ENCODE peak calls at places on chromosomes 13 and 19, in four cellular contexts. One of them, this sample, is unnamed.

GRCh38 chr19:18469245-18470107 is 31.5 kb upstream of the ISYNA1 start:
- DNase-seq in activated T-cell treated with anti-CD3 and anti-CD28 coated beads, Interleukin-2, amount 50 U/mL, for 1 hour: peak; percentile 69
- DNase-seq in activated naive CD4-positive, alpha-beta T cell: peak; percentile 27
- DNase-seq in AG04450: no peak
- DNase-seq in this sample: peak; percentile 80

GRCh38 chr13:49421391-49421790 is 22.5 kb downstream of the CAB39L start:
- DNase-seq in activated naive CD4-positive, alpha-beta T cell: no peak
- DNase-seq in activated T-cell treated with anti-CD3 and anti-CD28 coated beads, Interleukin-2, amount 50 U/mL, for 1 hour: peak; percentile 24
- DNase-seq in AG04450: no peak
- DNase-seq in this sample: no peak

GRCh38 chr19:6088677-6089063 is 21.6 kb downstream of the RFX2 start:
- DNase-seq in activated naive CD4-positive, alpha-beta T cell: no peak
- DNase-seq in AG04450: no peak
- DNase-seq in activated T-cell treated with anti-CD3 and anti-CD28 coated beads, Interleukin-2, amount 50 U/mL, for 1 hour: no peak
- DNase-seq in this sample: no peak

GRCh38 chr19:13764101-13764807 is at the start of gene MRI1:
- DNase-seq in activated naive CD4-positive, alpha-beta T cell: peak; percentile 20
- DNase-seq in activated T-cell treated with anti-CD3 and anti-CD28 coated beads, Interleukin-2, amount 50 U/mL, for 1 hour: peak; percentile 78
- DNase-seq in AG04450: no peak
- DNase-seq in this sample: peak; percentile 80

GRCh38 chr19:42528354-42529247 is at the start of gene CEACAM1:
- DNase-seq in AG04450: no peak
- DNase-seq in activated naive CD4-positive, alpha-beta T cell: peak; percentile 21
- DNase-seq in activated T-cell treated with anti-CD3 and anti-CD28 coated beads, Interleukin-2, amount 50 U/mL, for 1 hour: peak; percentile 49
- DNase-seq in this sample: no peak

GRCh38 chr19:9054768-9055167 is 32.1 kb upstream of the OR1M1 start:
- DNase-seq in activated T-cell treated with anti-CD3 and anti-CD28 coated beads, Interleukin-2, amount 50 U/mL, for 1 hour: no peak
- DNase-seq in AG04450: no peak
- DNase-seq in activated naive CD4-positive, alpha-beta T cell: no peak
- DNase-seq in this sample: no peak

GRCh38 chr19:19866599-19867248 is 1.0 kb downstream of the ZNF253 start:
- DNase-seq in AG04450: no peak
- DNase-seq in activated T-cell treated with anti-CD3 and anti-CD28 coated beads, Interleukin-2, amount 50 U/mL, for 1 hour: peak; percentile 58
- DNase-seq in activated naive CD4-positive, alpha-beta T cell: peak; percentile 25
- DNase-seq in this sample: peak; percentile 79

GRCh38 chr19:50820549-50821247 is 2.9 kb downstream of the KLK1 start:
- DNase-seq in activated T-cell treated with anti-CD3 and anti-CD28 coated beads, Interleukin-2, amount 50 U/mL, for 1 hour: no peak
- DNase-seq in activated naive CD4-positive, alpha-beta T cell: no peak
- DNase-seq in AG04450: no peak
- DNase-seq in this sample: no peak

GRCh38 chr13:80047406-80047805 is 293.5 kb downstream of the SPRY2 start:
- DNase-seq in activated T-cell treated with anti-CD3 and anti-CD28 coated beads, Interleukin-2, amount 50 U/mL, for 1 hour: no peak
- DNase-seq in AG04450: peak; percentile 30
- DNase-seq in activated naive CD4-positive, alpha-beta T cell: no peak
- DNase-seq in this sample: no peak

GRCh38 chr13:93862259-93862658 is 617.2 kb downstream of the DCT start:
- DNase-seq in activated naive CD4-positive, alpha-beta T cell: no peak
- DNase-seq in AG04450: no peak
- DNase-seq in activated T-cell treated with anti-CD3 and anti-CD28 coated beads, Interleukin-2, amount 50 U/mL, for 1 hour: no peak
- DNase-seq in this sample: no peak

GRCh38 chr19:10748924-10749434 is 31.1 kb downstream of the DNM2 start:
- DNase-seq in activated naive CD4-positive, alpha-beta T cell: no peak
- DNase-seq in AG04450: no peak
- DNase-seq in activated T-cell treated with anti-CD3 and anti-CD28 coated beads, Interleukin-2, amount 50 U/mL, for 1 hour: no peak
- DNase-seq in this sample: no peak

GRCh38 chr19:873084-874019 is 13.9 kb downstream of the CFD start:
- DNase-seq in AG04450: no peak
- DNase-seq in activated naive CD4-positive, alpha-beta T cell: peak; percentile 73
- DNase-seq in activated T-cell treated with anti-CD3 and anti-CD28 coated beads, Interleukin-2, amount 50 U/mL, for 1 hour: peak; percentile 74
- DNase-seq in this sample: no peak

GRCh38 chr13:112752711-112753541 is 63.1 kb downstream of the ATP11A start:
- DNase-seq in AG04450: no peak
- DNase-seq in activated T-cell treated with anti-CD3 and anti-CD28 coated beads, Interleukin-2, amount 50 U/mL, for 1 hour: peak; percentile 34
- DNase-seq in activated naive CD4-positive, alpha-beta T cell: no peak
- DNase-seq in this sample: peak; percentile 57

GRCh38 chr19:56120002-56120370 is 1.1 kb downstream of the ZNF787 start:
- DNase-seq in activated naive CD4-positive, alpha-beta T cell: no peak
- DNase-seq in AG04450: no peak
- DNase-seq in activated T-cell treated with anti-CD3 and anti-CD28 coated beads, Interleukin-2, amount 50 U/mL, for 1 hour: no peak
- DNase-seq in this sample: no peak

GRCh38 chr13:56755181-56755580 is 385.5 kb upstream of the PRR20A start:
- DNase-seq in AG04450: no peak
- DNase-seq in activated naive CD4-positive, alpha-beta T cell: no peak
- DNase-seq in activated T-cell treated with anti-CD3 and anti-CD28 coated beads, Interleukin-2, amount 50 U/mL, for 1 hour: no peak
- DNase-seq in this sample: no peak

GRCh38 chr13:48263196-48263595 is 30.2 kb downstream of the ITM2B start:
- DNase-seq in activated T-cell treated with anti-CD3 and anti-CD28 coated beads, Interleukin-2, amount 50 U/mL, for 1 hour: no peak
- DNase-seq in AG04450: no peak
- DNase-seq in activated naive CD4-positive, alpha-beta T cell: no peak
- DNase-seq in this sample: no peak

GRCh38 chr13:36297600-36298338 is at the start of gene CCDC169:
- DNase-seq in AG04450: peak; percentile 10
- DNase-seq in activated naive CD4-positive, alpha-beta T cell: peak; percentile 26
- DNase-seq in activated T-cell treated with anti-CD3 and anti-CD28 coated beads, Interleukin-2, amount 50 U/mL, for 1 hour: peak; percentile 62
- DNase-seq in this sample: peak; percentile 90

GRCh38 chr13:109655206-109655600 is 131.2 kb downstream of the IRS2 start:
- DNase-seq in activated naive CD4-positive, alpha-beta T cell: no peak
- DNase-seq in activated T-cell treated with anti-CD3 and anti-CD28 coated beads, Interleukin-2, amount 50 U/mL, for 1 hour: no peak
- DNase-seq in AG04450: no peak
- DNase-seq in this sample: no peak

GRCh38 chr19:10343495-10343894 is 4.1 kb upstream of the ICAM3 start:
- DNase-seq in activated naive CD4-positive, alpha-beta T cell: no peak
- DNase-seq in activated T-cell treated with anti-CD3 and anti-CD28 coated beads, Interleukin-2, amount 50 U/mL, for 1 hour: no peak
- DNase-seq in AG04450: no peak
- DNase-seq in this sample: no peak

GRCh38 chr19:45401815-45402468 is 2.9 kb downstream of the PPP1R13L start:
- DNase-seq in activated naive CD4-positive, alpha-beta T cell: no peak
- DNase-seq in AG04450: no peak
- DNase-seq in activated T-cell treated with anti-CD3 and anti-CD28 coated beads, Interleukin-2, amount 50 U/mL, for 1 hour: no peak
- DNase-seq in this sample: no peak

GRCh38 chr13:83498045-83498444 is 384.2 kb downstream of the SLITRK1 start:
- DNase-seq in activated naive CD4-positive, alpha-beta T cell: no peak
- DNase-seq in activated T-cell treated with anti-CD3 and anti-CD28 coated beads, Interleukin-2, amount 50 U/mL, for 1 hour: no peak
- DNase-seq in AG04450: no peak
- DNase-seq in this sample: no peak

GRCh38 chr13:96431044-96431581 is 341.2 kb downstream of the HS6ST3 start:
- DNase-seq in activated naive CD4-positive, alpha-beta T cell: no peak
- DNase-seq in AG04450: no peak
- DNase-seq in activated T-cell treated with anti-CD3 and anti-CD28 coated beads, Interleukin-2, amount 50 U/mL, for 1 hour: no peak
- DNase-seq in this sample: no peak

GRCh38 chr13:99356216-99357089 is 49.3 kb upstream of the GPR183 start:
- DNase-seq in activated naive CD4-positive, alpha-beta T cell: no peak
- DNase-seq in AG04450: peak; percentile 39
- DNase-seq in activated T-cell treated with anti-CD3 and anti-CD28 coated beads, Interleukin-2, amount 50 U/mL, for 1 hour: peak; percentile 72
- DNase-seq in this sample: no peak

GRCh38 chr13:35926859-35927530 is 204.2 kb downstream of the DCLK1 start:
- DNase-seq in activated T-cell treated with anti-CD3 and anti-CD28 coated beads, Interleukin-2, amount 50 U/mL, for 1 hour: no peak
- DNase-seq in AG04450: no peak
- DNase-seq in activated naive CD4-positive, alpha-beta T cell: no peak
- DNase-seq in this sample: no peak

GRCh38 chr13:113152894-113153809 is 5.3 kb upstream of the PROZ start:
- DNase-seq in AG04450: no peak
- DNase-seq in activated T-cell treated with anti-CD3 and anti-CD28 coated beads, Interleukin-2, amount 50 U/mL, for 1 hour: peak; percentile 52
- DNase-seq in activated naive CD4-positive, alpha-beta T cell: no peak
- DNase-seq in this sample: peak; percentile 87

GRCh38 chr19:10961763-10962536 is 1.1 kb downstream of the SMARCA4 start:
- DNase-seq in activated naive CD4-positive, alpha-beta T cell: no peak
- DNase-seq in activated T-cell treated with anti-CD3 and anti-CD28 coated beads, Interleukin-2, amount 50 U/mL, for 1 hour: no peak
- DNase-seq in AG04450: no peak
- DNase-seq in this sample: no peak

GRCh38 chr13:26968431-26969335 is 202.9 kb downstream of the USP12 start:
- DNase-seq in activated naive CD4-positive, alpha-beta T cell: no peak
- DNase-seq in activated T-cell treated with anti-CD3 and anti-CD28 coated beads, Interleukin-2, amount 50 U/mL, for 1 hour: no peak
- DNase-seq in AG04450: no peak
- DNase-seq in this sample: peak; percentile 32

GRCh38 chr19:36025541-36025940 is 7.1 kb downstream of the CLIP3 start:
- DNase-seq in activated naive CD4-positive, alpha-beta T cell: no peak
- DNase-seq in activated T-cell treated with anti-CD3 and anti-CD28 coated beads, Interleukin-2, amount 50 U/mL, for 1 hour: no peak
- DNase-seq in AG04450: no peak
- DNase-seq in this sample: no peak

GRCh38 chr19:6236310-6237291 is 43.2 kb downstream of the MLLT1 start:
- DNase-seq in activated T-cell treated with anti-CD3 and anti-CD28 coated beads, Interleukin-2, amount 50 U/mL, for 1 hour: no peak
- DNase-seq in AG04450: no peak
- DNase-seq in activated naive CD4-positive, alpha-beta T cell: no peak
- DNase-seq in this sample: no peak

GRCh38 chr13:32731576-32731975 is 145.3 kb downstream of the PDS5B start:
- DNase-seq in activated T-cell treated with anti-CD3 and anti-CD28 coated beads, Interleukin-2, amount 50 U/mL, for 1 hour: no peak
- DNase-seq in activated naive CD4-positive, alpha-beta T cell: no peak
- DNase-seq in AG04450: no peak
- DNase-seq in this sample: no peak

GRCh38 chr13:65479692-65480091 is 1750.4 kb downstream of the PCDH9 start:
- DNase-seq in activated T-cell treated with anti-CD3 and anti-CD28 coated beads, Interleukin-2, amount 50 U/mL, for 1 hour: no peak
- DNase-seq in AG04450: no peak
- DNase-seq in activated naive CD4-positive, alpha-beta T cell: no peak
- DNase-seq in this sample: no peak

This sample was measured in retina.